ENCODE peak calls at places on chromosomes 5 and 9, in five cellular contexts. J is K562, I is A549, O is H1, D is HepG2. A is an unnamed sample.

GRCh38 chr9:76655121-76655531 is 109.1 kb upstream of the PCA3 start:
- DNase-seq in O (no peak), D (no peak), J (no peak), I (no peak), A (no peak)

GRCh38 chr5:160165137-160166068 is 46.2 kb upstream of the PWWP2A start:
- DNase-seq in I (peak), J (no peak), O (peak), D (peak), A (peak)

GRCh38 chr5:87347841-87348240 is 64.9 kb downstream of the CCNH start:
- DNase-seq in J (no peak), O (no peak), I (no peak), D (no peak), A (peak)

GRCh38 chr9:133657120-133657661 is 21.0 kb downstream of the DBH start:
- DNase-seq in O (no peak), J (no peak), I (no peak), D (no peak), A (peak)

GRCh38 chr9:22342489-22343217 is 104.0 kb upstream of the DMRTA1 start:
- DNase-seq in O (no peak), J (no peak), I (no peak), D (peak), A (peak)

GRCh38 chr9:81473206-81473605 is 216.1 kb downstream of the TLE1 start:
- DNase-seq in D (no peak), O (no peak), J (no peak), I (no peak), A (no peak)

GRCh38 chr9:133144142-133144886 is 19.4 kb downstream of the GBGT1 start:
- DNase-seq in D (peak), I (peak), O (peak), J (peak), A (peak)

GRCh38 chr9:135632823-135633222 is 6.5 kb downstream of the GLT6D1 start:
- DNase-seq in D (no peak), I (no peak), J (no peak), O (no peak), A (no peak)

GRCh38 chr9:30329441-30329840 is 2055.0 kb upstream of the ACO1 start:
- DNase-seq in I (no peak), J (no peak), O (no peak), D (no peak), A (no peak)

GRCh38 chr5:135708481-135708880 is 126.0 kb upstream of the SLC25A48 start:
- DNase-seq in J (no peak), I (no peak), D (no peak), O (no peak), A (no peak)

GRCh38 chr5:122957457-122957856 is 79.1 kb downstream of the PPIC start:
- DNase-seq in O (no peak), I (no peak), J (no peak), D (no peak), A (no peak)

GRCh38 chr5:10503997-10504761 is 59.7 kb upstream of the ANKRD33B start:
- DNase-seq in J (peak), O (no peak), I (no peak), D (peak), A (peak)

GRCh38 chr9:101307524-101308213 is 77.1 kb downstream of the BAAT start:
- DNase-seq in J (no peak), I (no peak), O (no peak), D (no peak), A (no peak)

GRCh38 chr5:135160036-135160675 is 126.1 kb upstream of the PITX1 start:
- DNase-seq in O (no peak), I (no peak), J (no peak), D (no peak), A (no peak)

GRCh38 chr9:7153566-7153965 is 395.8 kb downstream of the KDM4C start:
- DNase-seq in D (peak), J (no peak), I (no peak), O (no peak), A (no peak)

GRCh38 chr5:5316333-5316732 is 106.1 kb upstream of the ICE1 start:
- DNase-seq in I (no peak), J (no peak), O (no peak), D (no peak), A (no peak)

GRCh38 chr5:135977375-135977928 is 22.7 kb upstream of the LECT2 start:
- DNase-seq in O (peak), J (peak), I (peak), D (no peak), A (peak)

GRCh38 chr5:116498478-116498877 is 76.1 kb downstream of the SEMA6A start:
- DNase-seq in D (no peak), J (no peak), I (no peak), O (no peak), A (no peak)

GRCh38 chr9:17134396-17134842 is 421 bp upstream of the CNTLN start:
- DNase-seq in O (no peak), J (no peak), I (no peak), D (no peak), A (peak)

GRCh38 chr9:73565026-73565425 is 413.4 kb downstream of the ANXA1 start:
- DNase-seq in I (no peak), J (no peak), D (no peak), O (no peak), A (no peak)

GRCh38 chr9:125467341-125467740 is 205.7 kb downstream of the GAPVD1 start:
- DNase-seq in O (no peak), I (no peak), J (no peak), D (no peak), A (no peak)

GRCh38 chr9:131186622-131187021 is 61.2 kb downstream of the NUP214 start:
- DNase-seq in D (no peak), J (no peak), I (no peak), O (no peak), A (no peak)

GRCh38 chr5:117621921-117622320 is 1047.3 kb upstream of the SEMA6A start:
- DNase-seq in J (no peak), O (no peak), I (no peak), D (no peak), A (no peak)

GRCh38 chr5:40879163-40879942 is 29.9 kb upstream of the C7 start:
- DNase-seq in D (peak), O (no peak), I (peak), J (peak), A (peak)

GRCh38 chr5:179404321-179405053 is 59.2 kb upstream of the ADAMTS2 start:
- DNase-seq in J (no peak), I (no peak), D (no peak), O (peak), A (peak)

GRCh38 chr9:114347675-114348074 is 18.0 kb downstream of the ORM2 start:
- DNase-seq in J (no peak), O (no peak), D (no peak), I (no peak), A (no peak)

GRCh38 chr5:97044057-97044456 is 98.4 kb downstream of the LIX1 start:
- DNase-seq in O (peak), I (no peak), D (peak), J (peak), A (peak)

GRCh38 chr9:71769175-71770165 is 1.2 kb upstream of the CEMIP2 start:
- DNase-seq in D (peak), J (peak), O (peak), I (peak), A (no peak)

GRCh38 chr9:121884057-121884512 is 209.0 kb downstream of the TTLL11 start:
- DNase-seq in I (no peak), O (no peak), D (no peak), J (no peak), A (no peak)

GRCh38 chr5:132385321-132386105 is 16.0 kb downstream of the SLC22A5 start:
- DNase-seq in I (peak), O (peak), D (peak), J (peak), A (peak)

GRCh38 chr5:155368490-155368889 is 354.9 kb downstream of the KIF4B start:
- DNase-seq in D (no peak), I (no peak), J (no peak), O (no peak), A (no peak)

GRCh38 chr9:124814178-124814535 is 37.2 kb downstream of the OLFML2A start:
- DNase-seq in O (no peak), D (no peak), J (no peak), I (no peak), A (no peak)

GRCh38 chr5:157339409-157339808 is 73.5 kb downstream of the CYFIP2 start:
- DNase-seq in D (no peak), I (no peak), O (no peak), J (no peak), A (no peak)

GRCh38 chr5:157343842-157344790 is 78.2 kb downstream of the CYFIP2 start:
- DNase-seq in D (no peak), O (no peak), I (no peak), J (no peak), A (no peak)

GRCh38 chr5:157345067-157345466 is 79.1 kb downstream of the CYFIP2 start:
- DNase-seq in O (no peak), I (no peak), D (no peak), J (no peak), A (no peak)

GRCh38 chr5:157345485-157345884 is 79.6 kb downstream of the CYFIP2 start:
- DNase-seq in D (no peak), I (no peak), J (no peak), O (no peak), A (no peak)

GRCh38 chr5:157342822-157343402 is 77.0 kb downstream of the CYFIP2 start:
- DNase-seq in D (peak), I (peak), J (peak), O (peak), A (no peak)
- TF ChIP-seq MAFK in D (no peak), I (no peak), J (no peak), O (no peak), A (no peak)

DNA sequence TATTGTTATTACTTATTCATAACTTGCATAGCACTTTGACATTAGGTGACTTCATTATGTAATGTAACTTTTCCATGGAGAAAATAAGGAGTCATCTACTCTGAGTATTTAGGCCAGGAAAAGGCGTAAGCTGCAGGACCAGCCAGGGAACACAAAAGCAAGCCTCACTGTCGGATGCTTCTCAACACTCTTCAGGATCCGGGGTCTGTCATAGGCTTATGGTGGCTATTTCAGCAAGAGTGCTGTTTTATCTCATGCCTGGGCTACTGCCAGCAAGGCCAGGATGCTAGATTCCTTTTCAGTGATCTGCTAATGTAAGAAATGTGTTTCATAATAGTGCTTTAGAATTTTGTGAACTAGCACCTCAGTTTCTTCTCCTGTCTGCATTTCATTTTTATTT is 162.4 kb downstream of the CHSY3 start:
- DNase-seq in O (no peak), I (no peak), D (no peak), J (no peak), A (no peak)
- TF ChIP-seq CTCF in O (no peak), I (no peak), D (no peak), J (no peak), A (no peak)

DNA sequence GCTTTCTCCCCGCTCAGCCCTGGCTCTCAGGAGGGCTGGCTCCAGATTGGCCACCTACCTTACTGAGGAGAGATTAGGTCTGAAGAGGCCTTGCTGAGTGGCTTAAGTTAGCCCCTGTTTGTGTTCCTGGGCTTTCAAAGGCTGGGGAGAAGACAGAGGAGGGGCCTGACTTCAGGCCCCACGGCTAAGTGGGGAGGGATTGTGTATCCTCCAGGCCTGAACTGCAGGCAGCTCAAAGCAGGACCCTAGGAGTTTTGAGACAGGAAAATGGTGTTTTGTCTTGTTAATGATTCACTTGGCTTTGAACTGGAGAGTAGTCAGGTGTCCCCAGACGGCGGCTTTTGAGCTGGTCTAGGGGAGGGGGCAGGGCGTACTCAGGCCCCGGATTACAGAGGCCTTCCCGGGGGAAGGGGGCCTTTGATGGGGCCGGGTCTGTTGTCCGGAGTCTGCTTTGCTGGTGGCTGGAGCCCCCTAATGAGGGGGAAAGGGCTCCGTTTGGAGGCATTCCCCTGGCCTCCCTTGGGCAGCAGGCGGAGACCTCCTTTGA is 162.0 kb upstream of the SMIM23 start:
- DNase-seq in D (peak), J (no peak), O (peak), I (no peak), A (no peak)
- TF ChIP-seq MAFK in D (no peak), J (no peak), O (no peak), I (no peak), A (no peak)

GRCh38 chr5:171874210-171874609 is 88.6 kb downstream of the SMIM23 start:
- DNase-seq in I (no peak), O (no peak), D (no peak), J (no peak), A (peak)
- TF ChIP-seq CTCF in I (no peak), O (no peak), D (no peak), J (no peak), A (no peak)

DNA sequence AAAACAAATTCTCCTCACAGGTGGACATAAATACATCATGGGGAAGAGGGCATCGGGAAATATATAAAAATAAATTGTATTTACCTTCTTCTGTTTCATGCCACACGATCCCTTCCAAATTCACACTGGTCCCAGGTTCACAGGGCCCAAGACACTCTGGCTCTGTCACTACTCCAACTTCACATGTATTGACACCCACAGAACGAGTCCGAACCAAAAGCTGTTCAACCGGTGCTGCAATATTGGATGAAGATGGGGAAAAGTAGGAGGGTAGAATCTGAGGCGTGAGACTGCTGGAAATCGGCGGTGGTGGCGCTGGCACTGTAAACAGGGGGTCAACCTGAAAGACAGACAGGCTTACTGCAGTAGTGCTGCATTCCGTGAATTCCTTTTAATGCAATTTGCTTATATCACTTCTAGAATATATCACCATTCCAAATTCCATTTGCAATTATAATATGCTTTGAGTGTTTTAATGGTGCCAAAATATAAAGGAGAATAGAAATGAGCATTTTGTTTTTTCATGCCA is 45.4 kb downstream of the ZNF608 start:
- DNase-seq in I (no peak), J (no peak), O (no peak), D (no peak), A (no peak)
- TF ChIP-seq MAFK in I (no peak), J (no peak), O (no peak), D (no peak), A (no peak)

DNA sequence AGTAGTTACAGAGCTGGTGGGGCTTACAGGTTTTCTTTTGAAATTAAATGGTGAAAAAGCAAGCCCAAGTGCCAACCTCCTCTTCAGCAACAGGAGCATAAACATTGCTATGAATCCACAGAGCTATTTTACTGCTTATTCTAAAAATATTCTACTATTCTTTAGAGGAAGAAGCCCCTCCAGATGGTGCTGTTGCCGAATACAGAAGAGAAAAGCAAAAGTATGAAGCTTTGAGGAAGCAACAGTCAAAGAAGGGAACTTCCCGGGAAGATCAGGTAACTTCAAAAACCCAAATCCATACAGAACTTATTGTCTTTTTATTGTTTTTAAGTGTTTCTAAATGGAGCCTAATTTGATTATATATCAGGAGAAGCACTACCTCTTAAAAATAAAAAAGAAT is 202.8 kb downstream of the CWC27 start:
- DNase-seq in I (no peak), D (no peak), O (no peak), J (no peak), A (peak)
- TF ChIP-seq CTCF in I (no peak), D (no peak), O (no peak), J (peak), A (peak)

GRCh38 chr5:158380661-158381060 is 521.7 kb upstream of the CLINT1 start:
- DNase-seq in J (no peak), O (no peak), D (no peak), I (no peak), A (no peak)

GRCh38 chr5:158384535-158385421 is 525.8 kb upstream of the CLINT1 start:
- DNase-seq in O (no peak), D (no peak), J (no peak), I (peak), A (peak)

GRCh38 chr5:158383485-158383884 is 524.5 kb upstream of the CLINT1 start:
- DNase-seq in D (no peak), O (no peak), I (no peak), J (no peak), A (no peak)

GRCh38 chr5:158385982-158386381 is 527.0 kb upstream of the CLINT1 start:
- DNase-seq in I (no peak), J (no peak), D (no peak), O (no peak), A (no peak)

GRCh38 chr5:158382473-158382872 is 523.5 kb upstream of the CLINT1 start:
- DNase-seq in J (no peak), D (no peak), I (peak), O (no peak), A (peak)
- TF ChIP-seq MAFK in J (no peak), D (no peak), I (no peak), O (no peak), A (no peak)

GRCh38 chr5:34686762-34687268 is 30.7 kb downstream of the RAI14 start:
- DNase-seq in I (peak), J (peak), O (no peak), D (peak), A (peak)
- TF ChIP-seq CTCF in I (no peak), J (peak), O (no peak), D (peak), A (peak)

DNA sequence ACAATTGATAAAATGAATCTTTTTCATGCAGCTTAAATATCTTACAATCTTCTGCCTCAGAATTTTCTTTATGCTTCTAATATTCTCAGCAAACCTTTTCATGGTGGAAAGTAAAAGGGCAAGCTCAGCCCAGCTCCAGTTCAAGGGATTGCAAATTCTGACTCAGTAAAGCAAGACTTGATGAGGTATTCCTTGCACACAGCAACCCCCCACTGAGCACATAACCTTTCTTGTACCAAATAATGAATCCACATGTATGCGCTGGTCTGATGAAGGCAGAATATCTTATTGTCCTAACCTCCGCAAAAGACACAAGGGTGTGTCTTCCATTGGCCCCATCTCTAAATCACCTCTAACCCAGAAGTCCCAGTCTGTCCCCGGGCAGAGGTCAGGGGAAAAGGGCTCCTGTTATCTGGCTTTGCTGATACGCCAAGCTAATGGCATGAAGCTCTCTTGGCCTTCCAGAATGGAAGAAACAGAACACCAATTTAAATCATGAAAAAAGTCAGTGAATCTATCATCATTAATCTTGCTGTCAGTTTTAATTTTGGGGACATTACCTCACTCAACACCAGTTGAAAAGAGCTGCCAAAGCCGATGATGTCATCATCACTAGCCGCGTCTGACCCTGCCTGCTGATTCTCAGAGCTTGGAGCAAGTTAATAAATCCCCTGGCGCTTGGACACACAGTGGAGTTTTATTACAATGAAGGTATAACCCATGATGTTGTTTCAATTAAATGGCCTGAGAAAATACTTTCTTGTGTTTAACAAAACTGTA is 592.4 kb upstream of the CLINT1 start:
- DNase-seq in I (no peak), O (no peak), D (no peak), J (no peak), A (peak)
- TF ChIP-seq MAFK in I (no peak), O (no peak), D (no peak), J (no peak), A (no peak)

DNA sequence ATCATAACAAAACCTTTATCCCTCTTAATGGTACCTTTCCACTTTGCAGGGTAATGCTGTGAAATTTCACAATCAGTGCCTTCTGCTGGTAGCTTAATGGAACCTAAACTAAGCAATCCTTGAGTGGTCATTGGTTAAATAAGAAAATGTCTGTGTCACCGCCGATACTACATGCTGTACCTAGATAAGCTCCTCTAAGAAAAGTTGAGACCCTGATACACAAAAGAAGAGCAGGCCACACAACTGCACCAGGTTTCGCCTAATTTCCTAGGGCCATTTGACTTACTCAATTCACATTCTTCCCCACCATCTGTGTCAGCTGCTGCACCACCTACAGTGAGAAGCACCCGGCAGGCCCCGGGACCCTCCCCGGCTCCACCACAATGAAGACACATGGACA is 9.0 kb upstream of the EDF1 start:
- DNase-seq in O (no peak), D (no peak), I (no peak), J (peak), A (no peak)
- TF ChIP-seq CTCF in O (no peak), D (no peak), I (no peak), J (no peak), A (no peak)

A was measured in IMR-90.